ENCODE peak calls at places on chromosome 2, in ten cellular contexts. One of them, this sample, is unnamed.

GRCh38 chr2:70850905-70851304 is 15.3 kb upstream of the CD207 start:
- DNase-seq in stomach: no peak
- DNase-seq in HCT116: no peak
- DNase-seq in uterus: no peak
- DNase-seq in A549: no peak
- DNase-seq in K562: no peak
- DNase-seq in adrenal gland: no peak
- DNase-seq in upper lobe of left lung: no peak
- DNase-seq in IMR-90: no peak
- DNase-seq in breast epithelium: no peak
- DNase-seq in this sample: no peak

GRCh38 chr2:207692206-207693065 is 19.0 kb upstream of the CCNYL1 start:
- DNase-seq in upper lobe of left lung: no peak
- DNase-seq in A549: peak
- DNase-seq in HCT116: peak
- DNase-seq in adrenal gland: peak
- DNase-seq in IMR-90: peak
- DNase-seq in stomach: peak
- DNase-seq in breast epithelium: no peak
- DNase-seq in uterus: peak
- DNase-seq in K562: peak
- DNase-seq in this sample: no peak

GRCh38 chr2:16115881-16116830 is 175.8 kb downstream of the MYCN start:
- DNase-seq in IMR-90: no peak
- DNase-seq in breast epithelium: no peak
- DNase-seq in HCT116: no peak
- DNase-seq in K562: no peak
- DNase-seq in uterus: no peak
- DNase-seq in upper lobe of left lung: no peak
- DNase-seq in A549: no peak
- DNase-seq in stomach: no peak
- DNase-seq in adrenal gland: no peak
- DNase-seq in this sample: no peak

GRCh38 chr2:72932045-72932444 is 14.7 kb downstream of the EMX1 start:
- DNase-seq in uterus: no peak
- DNase-seq in K562: no peak
- DNase-seq in upper lobe of left lung: no peak
- DNase-seq in adrenal gland: no peak
- DNase-seq in IMR-90: peak
- DNase-seq in HCT116: no peak
- DNase-seq in breast epithelium: no peak
- DNase-seq in stomach: no peak
- DNase-seq in A549: no peak
- DNase-seq in this sample: no peak

GRCh38 chr2:35688298-35688697 is 667.3 kb upstream of the CRIM1 start:
- DNase-seq in adrenal gland: no peak
- DNase-seq in HCT116: no peak
- DNase-seq in breast epithelium: no peak
- DNase-seq in IMR-90: no peak
- DNase-seq in K562: no peak
- DNase-seq in uterus: no peak
- DNase-seq in A549: no peak
- DNase-seq in stomach: no peak
- DNase-seq in upper lobe of left lung: no peak
- DNase-seq in this sample: no peak

GRCh38 chr2:62824378-62824777 is 118.9 kb downstream of the EHBP1 start:
- DNase-seq in adrenal gland: no peak
- DNase-seq in A549: no peak
- DNase-seq in uterus: no peak
- DNase-seq in upper lobe of left lung: no peak
- DNase-seq in breast epithelium: no peak
- DNase-seq in HCT116: no peak
- DNase-seq in stomach: no peak
- DNase-seq in IMR-90: no peak
- DNase-seq in K562: no peak
- DNase-seq in this sample: no peak

GRCh38 chr2:239830066-239830717 is 194.9 kb downstream of the NDUFA10 start:
- DNase-seq in upper lobe of left lung: no peak
- DNase-seq in uterus: no peak
- DNase-seq in breast epithelium: peak
- DNase-seq in stomach: peak
- DNase-seq in IMR-90: no peak
- DNase-seq in adrenal gland: no peak
- DNase-seq in HCT116: no peak
- DNase-seq in K562: no peak
- DNase-seq in A549: no peak
- DNase-seq in this sample: peak

GRCh38 chr2:178057179-178057578 is 15.4 kb downstream of the PDE11A start:
- DNase-seq in A549: no peak
- DNase-seq in stomach: no peak
- DNase-seq in upper lobe of left lung: no peak
- DNase-seq in IMR-90: no peak
- DNase-seq in uterus: no peak
- DNase-seq in K562: no peak
- DNase-seq in adrenal gland: no peak
- DNase-seq in breast epithelium: no peak
- DNase-seq in HCT116: no peak
- DNase-seq in this sample: no peak

GRCh38 chr2:217956895-217957457 is 45.8 kb downstream of the TNS1 start:
- DNase-seq in IMR-90: no peak
- DNase-seq in breast epithelium: no peak
- DNase-seq in uterus: peak
- DNase-seq in K562: no peak
- DNase-seq in A549: no peak
- DNase-seq in upper lobe of left lung: peak
- DNase-seq in adrenal gland: no peak
- DNase-seq in stomach: peak
- DNase-seq in HCT116: no peak
- DNase-seq in this sample: peak

GRCh38 chr2:237227190-237227988 is 141.7 kb downstream of the COPS8 start:
- DNase-seq in A549: peak
- DNase-seq in stomach: no peak
- DNase-seq in K562: no peak
- DNase-seq in upper lobe of left lung: no peak
- DNase-seq in HCT116: peak
- DNase-seq in adrenal gland: no peak
- DNase-seq in IMR-90: peak
- DNase-seq in breast epithelium: no peak
- DNase-seq in uterus: no peak
- DNase-seq in this sample: no peak

GRCh38 chr2:105397025-105397722 is 1.7 kb downstream of the FHL2 start:
- DNase-seq in stomach: no peak
- DNase-seq in adrenal gland: no peak
- DNase-seq in IMR-90: no peak
- DNase-seq in uterus: no peak
- DNase-seq in upper lobe of left lung: no peak
- DNase-seq in breast epithelium: no peak
- DNase-seq in K562: peak
- DNase-seq in HCT116: peak
- DNase-seq in A549: peak
- DNase-seq in this sample: no peak

GRCh38 chr2:6922201-6922656 is 5.0 kb downstream of the RNF144A start:
- DNase-seq in A549: no peak
- DNase-seq in uterus: no peak
- DNase-seq in breast epithelium: no peak
- DNase-seq in upper lobe of left lung: no peak
- DNase-seq in adrenal gland: no peak
- DNase-seq in HCT116: no peak
- DNase-seq in IMR-90: no peak
- DNase-seq in stomach: no peak
- DNase-seq in K562: no peak
- DNase-seq in this sample: no peak

GRCh38 chr2:121969155-121969554 is 213.7 kb downstream of the TSN start:
- DNase-seq in K562: no peak
- DNase-seq in IMR-90: no peak
- DNase-seq in uterus: no peak
- DNase-seq in A549: no peak
- DNase-seq in upper lobe of left lung: no peak
- DNase-seq in stomach: no peak
- DNase-seq in HCT116: no peak
- DNase-seq in adrenal gland: no peak
- DNase-seq in breast epithelium: peak
- DNase-seq in this sample: no peak

GRCh38 chr2:221467610-221468009 is 104.5 kb downstream of the EPHA4 start:
- DNase-seq in stomach: no peak
- DNase-seq in upper lobe of left lung: no peak
- DNase-seq in IMR-90: peak
- DNase-seq in A549: no peak
- DNase-seq in breast epithelium: peak
- DNase-seq in uterus: no peak
- DNase-seq in HCT116: no peak
- DNase-seq in K562: no peak
- DNase-seq in adrenal gland: no peak
- DNase-seq in this sample: no peak

GRCh38 chr2:120450196-120450820 is 104.4 kb downstream of the INHBB start:
- DNase-seq in K562: no peak
- DNase-seq in stomach: no peak
- DNase-seq in upper lobe of left lung: no peak
- DNase-seq in breast epithelium: no peak
- DNase-seq in IMR-90: peak
- DNase-seq in adrenal gland: no peak
- DNase-seq in HCT116: no peak
- DNase-seq in uterus: no peak
- DNase-seq in A549: no peak
- DNase-seq in this sample: peak

DNA sequence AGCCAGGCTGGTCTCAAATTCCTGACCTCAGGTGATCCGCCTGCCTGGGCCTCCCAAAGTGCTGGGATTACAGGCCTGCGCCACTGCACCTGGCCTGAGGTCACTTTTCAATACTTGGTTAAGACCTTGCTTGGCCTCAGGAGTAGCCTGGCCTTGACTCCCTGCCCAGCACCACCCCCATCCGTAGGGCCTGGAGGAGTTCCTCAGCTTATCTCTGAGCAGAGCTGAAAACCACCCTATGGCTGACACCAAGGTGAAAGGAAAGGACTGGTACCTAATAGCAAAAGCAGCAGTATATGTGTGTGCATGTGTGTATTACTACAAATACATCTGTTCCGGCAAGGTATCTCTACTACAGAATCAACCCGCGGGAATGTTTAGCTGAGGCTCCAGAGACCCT is 56.0 kb downstream of the STEAP3 start:
- DNase-seq in upper lobe of left lung: no peak
- DNase-seq in K562: no peak
- DNase-seq in adrenal gland: no peak
- DNase-seq in IMR-90: no peak
- DNase-seq in A549: no peak
- DNase-seq in HCT116: no peak
- DNase-seq in stomach: peak
- DNase-seq in uterus: no peak
- DNase-seq in breast epithelium: no peak
- DNase-seq in this sample: no peak
- TF ChIP-seq POLR2A in upper lobe of left lung: no peak
- TF ChIP-seq POLR2A in K562: no peak
- TF ChIP-seq POLR2A in adrenal gland: no peak
- TF ChIP-seq POLR2A in IMR-90: no peak
- TF ChIP-seq POLR2A in A549: no peak
- TF ChIP-seq POLR2A in HCT116: no peak
- TF ChIP-seq POLR2A in stomach: no peak
- TF ChIP-seq POLR2A in uterus: no peak
- TF ChIP-seq POLR2A in breast epithelium: no peak
- TF ChIP-seq POLR2A in this sample: no peak

DNA sequence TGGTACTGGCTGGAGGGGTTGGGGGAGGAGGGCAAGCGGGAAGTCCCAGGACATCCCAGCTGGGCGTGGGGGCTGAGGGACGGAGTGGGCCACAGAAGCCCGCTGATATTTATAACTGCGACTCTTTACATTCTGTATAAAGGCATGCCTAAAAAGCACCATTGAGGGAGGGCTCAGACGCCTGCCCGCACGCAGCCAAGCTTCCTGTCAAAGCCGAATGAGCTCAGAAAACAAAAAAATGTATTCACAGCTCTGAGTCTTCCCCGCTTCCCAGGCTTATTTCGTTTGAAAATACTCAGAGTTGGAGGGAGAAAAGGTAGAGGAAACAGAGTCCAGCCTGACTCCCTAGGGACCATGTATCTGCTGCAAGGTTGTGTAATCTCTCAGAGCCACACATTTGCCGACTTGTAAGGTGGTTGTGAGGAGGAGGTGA is 170.2 kb upstream of the HAAO start:
- DNase-seq in IMR-90: peak
- DNase-seq in A549: no peak
- DNase-seq in stomach: no peak
- DNase-seq in upper lobe of left lung: no peak
- DNase-seq in breast epithelium: no peak
- DNase-seq in uterus: no peak
- DNase-seq in HCT116: no peak
- DNase-seq in adrenal gland: no peak
- DNase-seq in K562: no peak
- DNase-seq in this sample: no peak
- H3K27ac ChIP-seq in IMR-90: no peak
- H3K27ac ChIP-seq in A549: no peak
- H3K27ac ChIP-seq in stomach: no peak
- H3K27ac ChIP-seq in upper lobe of left lung: peak
- H3K27ac ChIP-seq in breast epithelium: peak
- H3K27ac ChIP-seq in uterus: peak
- H3K27ac ChIP-seq in HCT116: no peak
- H3K27ac ChIP-seq in adrenal gland: no peak
- H3K27ac ChIP-seq in K562: no peak
- H3K27ac ChIP-seq in this sample: peak

DNA sequence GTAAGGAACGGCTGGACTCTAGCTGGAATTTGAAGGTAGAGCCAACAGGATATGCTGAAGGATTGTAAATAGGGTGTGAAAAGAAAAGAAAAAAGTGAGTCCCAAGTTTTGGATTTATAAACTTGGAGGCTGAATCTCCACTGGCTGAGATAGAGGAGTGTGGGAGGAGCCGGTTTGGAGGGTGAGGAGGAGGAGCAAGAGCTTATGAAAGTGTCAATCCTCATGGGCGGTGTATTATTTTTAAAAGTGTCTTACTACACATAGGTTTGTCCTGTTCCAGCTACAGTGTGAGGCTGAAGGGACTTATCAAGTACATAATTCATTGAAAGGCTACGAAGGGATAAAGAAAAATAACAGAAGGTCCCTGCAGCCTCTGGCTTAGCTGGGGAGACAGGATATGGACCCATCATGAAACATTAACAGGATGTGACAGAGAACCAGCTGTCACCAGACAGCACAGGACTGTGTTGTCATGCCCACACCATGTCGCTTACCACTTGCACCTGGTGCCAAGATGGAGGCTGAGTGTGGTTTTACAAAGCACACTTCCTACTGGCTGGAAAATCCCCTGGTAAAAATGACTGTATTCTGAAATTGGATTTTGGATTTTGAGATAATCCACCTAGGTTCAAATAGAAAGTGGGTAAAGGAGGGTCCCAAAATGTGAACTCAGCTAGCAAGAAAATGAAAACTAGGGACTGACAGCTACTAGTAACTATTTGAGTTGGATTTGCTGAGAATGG is 2.5 kb upstream of the MREG start:
- DNase-seq in upper lobe of left lung: no peak
- DNase-seq in A549: no peak
- DNase-seq in stomach: no peak
- DNase-seq in IMR-90: no peak
- DNase-seq in uterus: no peak
- DNase-seq in adrenal gland: no peak
- DNase-seq in K562: no peak
- DNase-seq in HCT116: no peak
- DNase-seq in breast epithelium: no peak
- DNase-seq in this sample: no peak
- TF ChIP-seq POLR2A in upper lobe of left lung: no peak
- TF ChIP-seq POLR2A in A549: no peak
- TF ChIP-seq POLR2A in stomach: no peak
- TF ChIP-seq POLR2A in IMR-90: no peak
- TF ChIP-seq POLR2A in uterus: no peak
- TF ChIP-seq POLR2A in adrenal gland: no peak
- TF ChIP-seq POLR2A in K562: no peak
- TF ChIP-seq POLR2A in HCT116: no peak
- TF ChIP-seq POLR2A in breast epithelium: no peak
- TF ChIP-seq POLR2A in this sample: no peak

GRCh38 chr2:150625741-150626140 is 138.3 kb upstream of the RND3 start:
- DNase-seq in upper lobe of left lung: no peak
- DNase-seq in uterus: no peak
- DNase-seq in stomach: no peak
- DNase-seq in HCT116: no peak
- DNase-seq in breast epithelium: no peak
- DNase-seq in A549: no peak
- DNase-seq in IMR-90: no peak
- DNase-seq in adrenal gland: no peak
- DNase-seq in K562: no peak
- DNase-seq in this sample: no peak
- H3K27ac ChIP-seq in upper lobe of left lung: no peak
- H3K27ac ChIP-seq in uterus: no peak
- H3K27ac ChIP-seq in stomach: no peak
- H3K27ac ChIP-seq in HCT116: no peak
- H3K27ac ChIP-seq in breast epithelium: no peak
- H3K27ac ChIP-seq in A549: no peak
- H3K27ac ChIP-seq in IMR-90: no peak
- H3K27ac ChIP-seq in adrenal gland: no peak
- H3K27ac ChIP-seq in K562: no peak
- H3K27ac ChIP-seq in this sample: no peak

This sample was measured in spleen.